ENCODE peak calls at places on chromosome 14, in six cellular contexts. U is lower lobe of right lung, D is fibroblast of the aortic adventitia, Z is GM12865, N is dorsolateral prefrontal cortex, V is brain microvascular endothelial cell. B is an unnamed sample.
A peak's percentile ranks its signal among the peaks of the same experiment; 100 is the strongest.

GRCh38 chr14:23286904-23287479 is 1.1 kb upstream of the HOMEZ start:
- DNase-seq in U (no peak), D (peak; percentile 21), Z (no peak), N (no peak), V (no peak), B (no peak)

GRCh38 chr14:58922211-58922940 is 266.1 kb upstream of the DAAM1 start:
- DNase-seq in U (no peak), D (no peak), Z (no peak), N (no peak), V (no peak), B (no peak)

GRCh38 chr14:94888108-94888507 is 118.2 kb upstream of the GSC start:
- DNase-seq in U (no peak), D (no peak), Z (no peak), N (no peak), V (no peak), B (no peak)

GRCh38 chr14:23379331-23380196 is 2.7 kb downstream of the CMTM5 start:
- DNase-seq in U (peak; percentile 82), D (peak; percentile 25), Z (peak; percentile 68), N (peak; percentile 62), V (no peak), B (peak; percentile 75)

GRCh38 chr14:76977793-76978730 is 50.4 kb downstream of the IRF2BPL start:
- DNase-seq in U (peak; percentile 88), D (peak; percentile 42), Z (peak; percentile 90), N (no peak), V (peak; percentile 72), B (no peak)

GRCh38 chr14:23076785-23077408 is 18.0 kb downstream of the ACIN1 start:
- DNase-seq in U (no peak), D (peak; percentile 63), Z (no peak), N (no peak), V (no peak), B (no peak)

GRCh38 chr14:105882626-105883025 is 356.2 kb downstream of the TMEM121 start:
- DNase-seq in U (peak; percentile 13), D (no peak), Z (no peak), N (peak; percentile 23), V (no peak), B (peak; percentile 1)

GRCh38 chr14:104284636-104285482 is 146.5 kb downstream of the KIF26A start:
- DNase-seq in U (peak; percentile 34), D (no peak), Z (no peak), N (peak; percentile 33), V (no peak), B (peak; percentile 2)

GRCh38 chr14:23121401-23121800 is 2.3 kb upstream of the CEBPE start:
- DNase-seq in U (no peak), D (peak; percentile 84), Z (peak; percentile 67), N (no peak), V (peak; percentile 47), B (no peak)

GRCh38 chr14:20684662-20685456 is 499 bp downstream of the RNASE4 start:
- DNase-seq in U (no peak), D (peak; percentile 69), Z (no peak), N (no peak), V (peak; percentile 38), B (no peak)

GRCh38 chr14:21734457-21735074 is 60.9 kb upstream of the OR4E1 start:
- DNase-seq in U (no peak), D (peak; percentile 27), Z (peak; percentile 68), N (no peak), V (peak; percentile 34), B (peak; percentile 11)

GRCh38 chr14:50055461-50056228 is 60.7 kb downstream of the VCPKMT start:
- DNase-seq in U (no peak), D (no peak), Z (no peak), N (no peak), V (no peak), B (peak; percentile 45)

GRCh38 chr14:98571104-98571503 is 700.9 kb downstream of the BCL11B start:
- DNase-seq in U (no peak), D (no peak), Z (no peak), N (no peak), V (no peak), B (no peak)

GRCh38 chr14:32625211-32625610 is 296.1 kb downstream of the AKAP6 start:
- DNase-seq in U (no peak), D (no peak), Z (no peak), N (no peak), V (no peak), B (no peak)

GRCh38 chr14:35988550-35988949 is 162.4 kb downstream of the BRMS1L start:
- DNase-seq in U (no peak), D (no peak), Z (no peak), N (no peak), V (no peak), B (no peak)

GRCh38 chr14:73633115-73633514 is 11.7 kb upstream of the DNAL1 start:
- DNase-seq in U (peak; percentile 55), D (no peak), Z (no peak), N (no peak), V (no peak), B (no peak)

GRCh38 chr14:105267820-105268548 is 19.7 kb downstream of the BTBD6 start:
- DNase-seq in U (no peak), D (no peak), Z (no peak), N (no peak), V (no peak), B (no peak)

GRCh38 chr14:57831981-57832380 is 33.9 kb downstream of the SLC35F4 start:
- DNase-seq in U (no peak), D (no peak), Z (peak; percentile 27), N (no peak), V (no peak), B (no peak)

GRCh38 chr14:36222337-36222736 is 45.8 kb upstream of the PTCSC3 start:
- DNase-seq in U (no peak), D (no peak), Z (no peak), N (no peak), V (no peak), B (no peak)

GRCh38 chr14:56145965-56146364 is 27.8 kb downstream of the PELI2 start:
- DNase-seq in U (no peak), D (peak; percentile 64), Z (peak; percentile 12), N (no peak), V (peak; percentile 83), B (no peak)

GRCh38 chr14:105817971-105818711 is 291.8 kb downstream of the TMEM121 start:
- DNase-seq in U (no peak), D (no peak), Z (peak; percentile 0), N (no peak), V (no peak), B (no peak)

GRCh38 chr14:95196268-95196667 is 38.9 kb upstream of the DICER1 start:
- DNase-seq in U (no peak), D (peak; percentile 17), Z (peak; percentile 43), N (no peak), V (no peak), B (no peak)

GRCh38 chr14:93085916-93086315 is 29.8 kb downstream of the ITPK1 start:
- DNase-seq in U (no peak), D (no peak), Z (no peak), N (no peak), V (no peak), B (peak; percentile 74)

GRCh38 chr14:70700955-70701354 is 59.2 kb downstream of the TTC9 start:
- DNase-seq in U (no peak), D (no peak), Z (no peak), N (no peak), V (no peak), B (no peak)

GRCh38 chr14:102732924-102733323 is 44.3 kb upstream of the TRAF3 start:
- DNase-seq in U (no peak), D (no peak), Z (no peak), N (no peak), V (no peak), B (no peak)

GRCh38 chr14:102731101-102731870 is 46.0 kb upstream of the TRAF3 start:
- DNase-seq in U (no peak), D (no peak), Z (no peak), N (no peak), V (no peak), B (no peak)

GRCh38 chr14:102729825-102730224 is 47.4 kb upstream of the TRAF3 start:
- DNase-seq in U (no peak), D (no peak), Z (no peak), N (no peak), V (no peak), B (no peak)

GRCh38 chr14:102731871-102732800 is 45.1 kb upstream of the TRAF3 start:
- DNase-seq in U (no peak), D (no peak), Z (no peak), N (no peak), V (no peak), B (no peak)

GRCh38 chr14:102733326-102733725 is 43.9 kb upstream of the TRAF3 start:
- DNase-seq in U (no peak), D (no peak), Z (no peak), N (no peak), V (no peak), B (no peak)
- H3K4me3 ChIP-seq in U (no peak overlapping the region), D (no peak overlapping the region), Z (no peak overlapping the region), N (no peak overlapping the region), V (no peak overlapping the region), B (no peak overlapping the region)

DNA sequence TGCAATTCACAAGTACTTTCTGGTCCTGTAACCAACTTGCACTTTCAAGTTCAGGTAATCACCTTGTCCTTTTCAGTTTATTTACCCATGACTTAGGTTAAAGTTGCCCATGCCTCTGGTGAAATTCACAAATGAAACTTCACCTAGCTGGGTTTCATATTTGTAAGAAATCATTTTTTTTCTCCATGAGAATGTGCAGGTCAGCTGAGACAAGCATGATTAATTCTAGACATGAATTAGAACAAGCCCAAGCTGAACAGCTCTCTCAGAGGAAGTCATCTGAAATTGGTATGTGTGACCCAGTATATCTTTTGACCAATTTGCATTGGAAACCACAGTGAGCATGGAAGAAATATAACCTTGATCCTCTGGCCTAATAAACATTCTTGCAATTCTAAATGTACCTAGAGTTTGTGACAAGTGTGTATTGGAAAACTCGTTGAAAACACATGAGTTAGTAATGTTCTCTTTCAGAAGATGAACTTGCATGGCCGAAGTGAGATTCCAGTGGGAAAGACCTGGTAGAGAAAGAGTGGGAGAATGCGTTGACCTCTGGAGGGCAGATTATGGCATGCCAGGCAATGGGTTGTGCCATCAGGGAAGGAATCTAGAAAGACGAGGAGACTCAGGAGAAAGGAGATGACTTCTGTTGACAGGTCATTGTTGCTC is 486.5 kb downstream of the ZFP36L1 start:
- DNase-seq in U (no peak), D (no peak), Z (peak; percentile 91), N (no peak), V (no peak), B (no peak)
- TF ChIP-seq CTCF in U (no peak), D (no peak), Z (no peak), N (no peak), V (no peak), B (no peak)

GRCh38 chr14:24712909-24713308 is 78.9 kb upstream of the GZMB start:
- DNase-seq in U (no peak), D (no peak), Z (no peak), N (no peak), V (no peak), B (no peak)

GRCh38 chr14:24712374-24712773 is 78.4 kb upstream of the GZMB start:
- DNase-seq in U (no peak), D (no peak), Z (no peak), N (no peak), V (no peak), B (no peak)

GRCh38 chr14:24713404-24713803 is 79.4 kb upstream of the GZMB start:
- DNase-seq in U (no peak), D (no peak), Z (peak; percentile 45), N (no peak), V (no peak), B (no peak)

GRCh38 chr14:24708684-24709083 is 74.7 kb upstream of the GZMB start:
- DNase-seq in U (no peak), D (no peak), Z (no peak), N (no peak), V (no peak), B (no peak)

GRCh38 chr14:24710403-24711063 is 76.5 kb upstream of the GZMB start:
- DNase-seq in U (no peak), D (peak; percentile 67), Z (peak; percentile 73), N (peak; percentile 58), V (peak; percentile 47), B (peak; percentile 35)
- H3K4me3 ChIP-seq in U (peak overlapping the region; percentile 11), D (peak overlapping the region; percentile 2), Z (no peak overlapping the region), N (no peak overlapping the region), V (no peak overlapping the region), B (no peak overlapping the region)

GRCh38 chr14:90756755-90757345 is 59.4 kb downstream of the TTC7B start:
- DNase-seq in U (no peak), D (no peak), Z (no peak), N (no peak), V (no peak), B (no peak)
- TF ChIP-seq CTCF in U (no peak), D (no peak), Z (no peak), N (peak; percentile 34), V (no peak), B (peak; percentile 49)

B was measured in WERI-Rb-1.